ENCODE peak calls at places on chromosome 19, in six cellular contexts. A is mucosa of descending colon, D is dorsolateral prefrontal cortex, F is testis, V is lung microvascular endothelial cell, E is RWPE1. H is an unnamed sample.

GRCh38 chr19:48630289-48631036 is 6.7 kb downstream of the DBP start:
- DNase-seq in A (peak), D (no peak), V (peak), F (peak), E (no peak), H (peak)

GRCh38 chr19:10551698-10552301 is 8.1 kb downstream of the ATG4D start:
- DNase-seq in V (peak), D (no peak), E (no peak), A (peak), F (no peak), H (peak)

GRCh38 chr19:13985771-13986347 is 20.3 kb downstream of the RFX1 start:
- DNase-seq in V (no peak), D (no peak), A (no peak), F (no peak), E (no peak), H (no peak)

GRCh38 chr19:20365146-20365545 is 198.1 kb downstream of the ZNF486 start:
- DNase-seq in E (no peak), V (no peak), A (no peak), F (no peak), D (no peak), H (no peak)

GRCh38 chr19:55580628-55581144 is at the start of gene ZNF579:
- DNase-seq in F (peak), E (peak), V (peak), D (peak), A (peak), H (peak)

GRCh38 chr19:21603431-21604153 is 98.2 kb downstream of the ZNF429 start:
- DNase-seq in V (no peak), A (no peak), D (no peak), E (no peak), F (no peak), H (no peak)

GRCh38 chr19:41339936-41340335 is 13.8 kb downstream of the TGFB1 start:
- DNase-seq in F (no peak), A (no peak), V (no peak), E (peak), D (no peak), H (no peak)

GRCh38 chr19:18587962-18588610 is 512 bp upstream of the REX1BD start:
- DNase-seq in A (no peak), F (no peak), E (no peak), V (no peak), D (no peak), H (no peak)

GRCh38 chr19:36258028-36258875 is 43.3 kb downstream of the ZNF146 start:
- DNase-seq in F (no peak), A (no peak), D (no peak), E (no peak), V (no peak), H (no peak)

GRCh38 chr19:44800461-44800860 is 8.4 kb upstream of the BCAM start:
- DNase-seq in E (peak), A (peak), F (peak), D (peak), V (peak), H (peak)

GRCh38 chr19:54448037-54448773 is 794 bp upstream of the LENG8 start:
- DNase-seq in E (no peak), F (peak), A (peak), V (peak), D (no peak), H (peak)

GRCh38 chr19:6778386-6778785 is 5.9 kb downstream of the VAV1 start:
- DNase-seq in E (no peak), F (no peak), V (no peak), D (no peak), A (no peak), H (no peak)